ENCODE peak calls at places on chromosomes 16 and 17, in six cellular contexts. F is upper lobe of right lung; T is GM23338; U is stimulated activated naive CD8-positive, alpha-beta T cell treated with anti-CD3 and anti-CD28 coated beads, Interleukin-15, amount 100 ng/mL, for 72 hours; R is left ventricle myocardium superior; X is stimulated activated naive B cell treated with anti-CD40 and anti-IgM and Interleukin-4, amounts not matched to agents 10 μg/mL and 1 μg/mL and 100 μg/mL, for 72 hours. E is an unnamed sample.

GRCh38 chr17:45759761-45760160 is 24.4 kb upstream of the CRHR1 start:
- ATAC-seq in F (no peak), T (peak), U (no peak), R (no peak), X (no peak), E (no peak)

GRCh38 chr16:22813946-22814325 is at the start of gene HS3ST2:
- ATAC-seq in F (peak), T (peak), U (no peak), R (peak), X (no peak), E (no peak)

GRCh38 chr17:49861150-49861884 is 13.4 kb upstream of the TAC4 start:
- ATAC-seq in F (peak), T (peak), U (peak), R (peak), X (peak), E (peak)

GRCh38 chr17:38791162-38791561 is 8.2 kb downstream of the PIP4K2B start:
- ATAC-seq in F (no peak), T (no peak), U (no peak), R (no peak), X (no peak), E (no peak)

GRCh38 chr17:48055531-48056245 is 7.5 kb downstream of the NFE2L1 start:
- ATAC-seq in F (no peak), T (peak), U (peak), R (no peak), X (peak), E (peak)

GRCh38 chr16:30660424-30661251 is 2.4 kb downstream of the FBRS start:
- ATAC-seq in F (no peak), T (no peak), U (peak), R (no peak), X (peak), E (peak)

GRCh38 chr16:71870818-71871217 is 13.2 kb downstream of the ZNF821 start:
- ATAC-seq in F (no peak), T (no peak), U (no peak), R (no peak), X (no peak), E (peak)

GRCh38 chr17:69175812-69176517 is 34.3 kb upstream of the ABCA6 start:
- ATAC-seq in F (peak), T (no peak), U (peak), R (peak), X (peak), E (no peak)

GRCh38 chr17:61139219-61139618 is 260.4 kb upstream of the TBX2 start:
- ATAC-seq in F (peak), T (no peak), U (peak), R (peak), X (peak), E (peak)

GRCh38 chr17:29892201-29892600 is 37.8 kb downstream of the SSH2 start:
- ATAC-seq in F (no peak), T (no peak), U (no peak), R (no peak), X (no peak), E (no peak)

GRCh38 chr16:89257281-89257731 is 39.8 kb downstream of the ZNF778 start:
- ATAC-seq in F (peak), T (peak), U (peak), R (peak), X (peak), E (peak)

GRCh38 chr16:83356266-83356665 is 451.5 kb upstream of the HSBP1 start:
- ATAC-seq in F (peak), T (peak), U (peak), R (peak), X (peak), E (peak)

GRCh38 chr17:64174686-64175456 is 44.9 kb upstream of the ERN1 start:
- ATAC-seq in F (peak), T (no peak), U (no peak), R (peak), X (no peak), E (no peak)

GRCh38 chr16:57838161-57838560 is 35.9 kb upstream of the KIFC3 start:
- ATAC-seq in F (no peak), T (peak), U (no peak), R (no peak), X (no peak), E (no peak)